ENCODE peak calls at places on chromosome 1, in nine cellular contexts. W, X, P, R, U, O, C, J and M are unnamed samples.

GRCh38 chr1:39886757-39887231 is 3.5 kb upstream of the TRIT1 start:
- DNase-seq in W (no peak), X (no peak), P (no peak), R (no peak), U (no peak), O (no peak), C (no peak), J (no peak), M (no peak)

GRCh38 chr1:153678519-153679336 is at the start of gene NPR1:
- DNase-seq in W (peak; percentile 49), X (no peak), P (no peak), R (peak; percentile 79), U (no peak), O (peak; percentile 80), C (peak; percentile 83), J (peak; percentile 69), M (peak; percentile 77)

GRCh38 chr1:167602840-167603239 is 27.2 kb upstream of the RCSD1 start:
- DNase-seq in W (no peak), X (no peak), P (no peak), R (peak; percentile 77), U (no peak), O (no peak), C (no peak), J (no peak), M (no peak)

GRCh38 chr1:103106426-103107321 is 1.6 kb downstream of the COL11A1 start:
- DNase-seq in W (peak; percentile 34), X (peak; percentile 30), P (peak; percentile 54), R (no peak), U (no peak), O (peak; percentile 10), C (peak; percentile 45), J (no peak), M (peak; percentile 8)

GRCh38 chr1:216822480-216822879 is 99.3 kb upstream of the ESRRG start:
- DNase-seq in W (no peak), X (no peak), P (no peak), R (no peak), U (no peak), O (no peak), C (no peak), J (no peak), M (no peak)

GRCh38 chr1:148263128-148263905 is 111.2 kb upstream of the NBPF11 start:
- DNase-seq in W (peak; percentile 76), X (peak; percentile 55), P (peak; percentile 47), R (peak; percentile 86), U (peak; percentile 64), O (peak; percentile 31), C (peak; percentile 78), J (peak; percentile 55), M (peak; percentile 47)

GRCh38 chr1:2411801-2412394 is 466 bp downstream of the PEX10 start:
- DNase-seq in W (no peak), X (no peak), P (peak; percentile 30), R (no peak), U (peak; percentile 62), O (no peak), C (peak; percentile 81), J (no peak), M (peak; percentile 60)

GRCh38 chr1:225881081-225882007 is 836 bp downstream of the TMEM63A start:
- DNase-seq in W (peak; percentile 75), X (peak; percentile 60), P (peak; percentile 60), R (peak; percentile 90), U (no peak), O (peak; percentile 56), C (no peak), J (peak; percentile 54), M (peak; percentile 82)

GRCh38 chr1:188715566-188715965 is 1762.1 kb downstream of the BRINP3 start:
- DNase-seq in W (no peak), X (no peak), P (no peak), R (no peak), U (no peak), O (no peak), C (no peak), J (no peak), M (no peak)

GRCh38 chr1:157001304-157001703 is 44.2 kb downstream of the ARHGEF11 start:
- DNase-seq in W (no peak), X (peak; percentile 29), P (no peak), R (no peak), U (no peak), O (no peak), C (no peak), J (no peak), M (no peak)

GRCh38 chr1:115074839-115075534 is 14.3 kb downstream of the TSPAN2 start:
- DNase-seq in W (no peak), X (no peak), P (no peak), R (no peak), U (no peak), O (no peak), C (no peak), J (no peak), M (no peak)

GRCh38 chr1:231523816-231524215 is 4.7 kb upstream of the TSNAX start:
- DNase-seq in W (no peak), X (peak; percentile 10), P (no peak), R (no peak), U (no peak), O (no peak), C (no peak), J (no peak), M (no peak)

GRCh38 chr1:156082111-156083091 is at the start of gene MEX3A:
- DNase-seq in W (peak; percentile 71), X (peak; percentile 64), P (peak; percentile 98), R (peak; percentile 87), U (peak; percentile 81), O (peak; percentile 79), C (no peak), J (peak; percentile 74), M (peak; percentile 81)

GRCh38 chr1:192639607-192640368 is 3.8 kb downstream of the RGS13 start:
- DNase-seq in W (no peak), X (peak; percentile 88), P (peak; percentile 2), R (no peak), U (no peak), O (no peak), C (no peak), J (no peak), M (no peak)

GRCh38 chr1:8970870-8971337 is 25.2 kb downstream of the CA6 start:
- DNase-seq in W (no peak), X (no peak), P (no peak), R (peak; percentile 56), U (no peak), O (no peak), C (no peak), J (no peak), M (no peak)

GRCh38 chr1:11180342-11180744 is 8.8 kb upstream of the ANGPTL7 start:
- DNase-seq in W (no peak), X (peak; percentile 49), P (peak; percentile 39), R (no peak), U (no peak), O (no peak), C (no peak), J (no peak), M (no peak)

GRCh38 chr1:98385691-98386090 is 275.8 kb upstream of the SNX7 start:
- DNase-seq in W (no peak), X (peak; percentile 45), P (no peak), R (no peak), U (no peak), O (no peak), C (no peak), J (no peak), M (no peak)

GRCh38 chr1:170461762-170462384 is 70.1 kb upstream of the GORAB start:
- DNase-seq in W (peak; percentile 5), X (peak; percentile 75), P (no peak), R (no peak), U (no peak), O (peak; percentile 9), C (no peak), J (no peak), M (no peak)

GRCh38 chr1:207799989-207800648 is 48.3 kb downstream of the CD46 start:
- DNase-seq in W (no peak), X (no peak), P (no peak), R (no peak), U (no peak), O (no peak), C (no peak), J (no peak), M (no peak)
- TF ChIP-seq POLR2A in W (no peak), X (no peak), P (no peak), R (no peak), U (no peak), O (no peak), C (no peak), J (no peak), M (no peak)

DNA sequence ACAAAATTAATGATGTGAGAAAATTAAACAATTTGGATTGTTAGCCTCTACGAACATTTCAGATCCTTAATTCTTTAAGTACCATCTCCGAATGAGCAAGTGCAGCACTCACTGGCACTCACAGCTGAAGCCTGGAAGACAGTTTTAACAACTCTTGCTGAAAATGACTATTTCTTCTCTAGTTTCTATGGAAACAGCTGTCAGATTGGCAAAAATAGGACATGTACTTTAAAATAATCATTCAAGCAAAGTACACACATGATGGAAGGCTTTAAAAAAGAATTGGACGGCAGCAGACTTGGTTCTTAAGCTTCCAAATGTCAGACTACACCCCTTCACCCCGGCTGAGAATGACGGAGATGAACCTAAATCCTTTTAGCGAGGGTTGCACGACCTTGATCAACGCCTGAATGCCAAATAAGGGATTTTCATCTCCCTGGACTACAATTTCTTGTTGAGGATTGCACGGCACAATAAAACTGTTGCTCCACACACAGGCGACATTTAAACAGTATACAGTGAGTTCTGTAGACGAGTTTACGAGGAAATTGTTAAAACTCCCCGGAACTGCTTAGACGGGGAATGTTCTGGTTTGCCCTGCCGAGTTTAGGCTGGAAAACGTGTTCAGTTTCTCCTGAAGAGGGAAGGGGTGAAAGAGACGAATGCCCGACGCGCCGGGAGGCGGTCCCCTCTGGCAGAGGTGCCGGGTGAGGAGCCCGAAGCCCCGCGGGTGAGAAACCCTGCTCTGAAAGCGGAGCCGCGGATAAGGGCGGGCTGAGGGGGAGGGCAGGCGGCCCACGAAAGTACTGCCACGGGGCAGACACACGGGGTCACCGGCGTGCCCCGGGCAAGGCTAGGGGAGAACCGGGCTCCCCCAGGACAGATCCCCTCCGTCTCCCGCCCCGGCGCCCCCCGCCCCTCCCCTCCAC is 671 bp downstream of the OMA1 start:
- DNase-seq in W (peak; percentile 87), X (peak; percentile 67), P (peak; percentile 51), R (peak; percentile 97), U (peak; percentile 87), O (peak; percentile 73), C (peak; percentile 93), J (peak; percentile 83), M (peak; percentile 87)
- TF ChIP-seq POLR2A in W (no peak), X (no peak), P (no peak), R (no peak), U (no peak), O (no peak), C (no peak), J (peak; percentile 19), M (no peak)

GRCh38 chr1:23559136-23559984 is at the start of gene ID3:
- DNase-seq in W (peak; percentile 98), X (peak; percentile 96), P (no peak), R (peak; percentile 99), U (peak; percentile 97), O (peak; percentile 96), C (peak; percentile 98), J (peak; percentile 95), M (peak; percentile 97)
- TF ChIP-seq POLR2A in W (peak; percentile 99), X (peak; percentile 99), P (peak; percentile 93), R (peak; percentile 89), U (peak; percentile 95), O (peak; percentile 84), C (peak; percentile 53), J (peak; percentile 99), M (peak; percentile 99)

DNA sequence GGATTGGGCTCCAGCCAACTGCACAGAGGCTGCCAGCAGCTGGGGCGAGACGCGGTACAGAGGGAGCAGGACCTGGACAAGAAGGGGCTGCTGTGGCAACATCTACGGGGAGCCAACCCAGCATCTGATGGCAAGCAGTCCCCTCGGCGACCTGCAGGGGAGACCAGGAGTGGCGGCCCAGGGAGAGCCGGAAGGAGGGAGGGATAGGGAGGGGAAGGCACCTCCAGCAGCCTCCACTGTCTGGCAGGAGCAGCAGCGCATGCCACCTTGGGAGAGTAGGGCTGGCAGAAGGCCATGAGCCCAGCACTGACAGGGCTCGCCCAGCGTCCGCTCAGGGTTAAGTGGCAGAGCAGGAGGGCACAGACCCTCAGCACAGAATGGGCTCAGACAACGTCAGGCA is 17.3 kb downstream of the CHD5 start:
- DNase-seq in W (no peak), X (no peak), P (no peak), R (no peak), U (no peak), O (no peak), C (no peak), J (no peak), M (peak; percentile 33)
- TF ChIP-seq POLR2A in W (no peak), X (no peak), P (no peak), R (no peak), U (no peak), O (no peak), C (no peak), J (no peak), M (no peak)